ENCODE peak calls at places on chromosomes 13 and 19, in seven cellular contexts. K, L, P, O, T, W and I are unnamed samples.

GRCh38 chr19:7004313-7004931 is 16.8 kb downstream of the MBD3L2B start:
- DNase-seq in K (no peak), L (peak), P (no peak), O (peak), T (no peak), W (no peak), I (no peak)

GRCh38 chr19:49889687-49890348 is 6.9 kb downstream of the IL4I1 start:
- DNase-seq in K (peak), L (peak), P (peak), O (peak), T (peak), W (no peak), I (peak)

GRCh38 chr13:60267498-60268202 is 103.9 kb upstream of the DIAPH3 start:
- DNase-seq in K (peak), L (peak), P (no peak), O (no peak), T (no peak), W (no peak), I (no peak)

GRCh38 chr13:83286737-83287136 is 595.5 kb downstream of the SLITRK1 start:
- DNase-seq in K (peak), L (no peak), P (no peak), O (no peak), T (no peak), W (no peak), I (no peak)

GRCh38 chr19:5093297-5093858 is 124.5 kb downstream of the KDM4B start:
- DNase-seq in K (no peak), L (no peak), P (no peak), O (no peak), T (no peak), W (no peak), I (no peak)

GRCh38 chr13:111153977-111154332 is 38.8 kb downstream of the ARHGEF7 start:
- DNase-seq in K (no peak), L (no peak), P (peak), O (peak), T (no peak), W (no peak), I (no peak)

GRCh38 chr13:54016548-54016947 is 987.9 kb downstream of the OLFM4 start:
- DNase-seq in K (no peak), L (no peak), P (no peak), O (no peak), T (no peak), W (no peak), I (no peak)

GRCh38 chr13:24511019-24511823 is 1.4 kb downstream of the PARP4 start:
- DNase-seq in K (peak), L (peak), P (peak), O (peak), T (no peak), W (no peak), I (peak)

GRCh38 chr13:97211357-97211756 is 10.8 kb upstream of the MBNL2 start:
- DNase-seq in K (no peak), L (no peak), P (no peak), O (no peak), T (no peak), W (no peak), I (no peak)

GRCh38 chr13:94138831-94139230 is 340.7 kb downstream of the DCT start:
- DNase-seq in K (no peak), L (no peak), P (no peak), O (no peak), T (no peak), W (no peak), I (no peak)

GRCh38 chr19:3099347-3100145 is 5.4 kb downstream of the GNA11 start:
- DNase-seq in K (no peak), L (no peak), P (no peak), O (no peak), T (no peak), W (no peak), I (no peak)
- H3K4me3 ChIP-seq in K (no peak), L (no peak), P (no peak), O (no peak), T (peak), W (peak), I (no peak)

DNA sequence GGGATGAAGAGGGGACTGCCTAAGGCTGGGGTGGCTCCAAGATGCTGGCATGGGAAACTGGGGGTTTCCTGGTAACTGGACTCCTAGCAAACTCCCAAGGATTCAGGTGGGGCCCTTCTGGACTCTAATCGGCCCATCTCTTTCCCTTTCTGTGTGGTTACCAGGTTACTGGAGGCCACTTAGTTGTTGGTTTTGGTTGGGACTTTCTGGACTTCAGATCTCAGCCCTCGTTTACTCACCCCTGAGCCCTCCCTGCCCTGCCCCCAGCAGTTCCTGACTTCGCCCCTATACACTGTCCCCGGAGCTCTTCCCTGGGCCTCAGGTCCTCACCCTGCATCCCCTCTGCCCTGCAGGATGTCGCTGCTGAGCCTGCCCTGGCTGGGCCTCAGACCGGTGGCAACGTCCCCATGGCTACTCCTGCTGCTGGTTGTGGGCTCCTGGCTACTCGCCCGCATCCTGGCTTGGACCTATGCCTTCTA is 328 bp downstream of the CYP4F12 start:
- DNase-seq in K (no peak), L (no peak), P (no peak), O (no peak), T (no peak), W (no peak), I (no peak)
- H3K4me3 ChIP-seq in K (no peak), L (no peak), P (no peak), O (no peak), T (peak), W (no peak), I (no peak)

GRCh38 chr19:17329061-17329767 is 5.4 kb downstream of the ANO8 start:
- DNase-seq in K (no peak), L (no peak), P (no peak), O (no peak), T (no peak), W (no peak), I (no peak)
- H3K4me3 ChIP-seq in K (no peak), L (no peak), P (no peak), O (no peak), T (no peak), W (peak), I (no peak)

GRCh38 chr13:74097116-74097515 is 37.1 kb downstream of the KLF12 start:
- DNase-seq in K (no peak), L (no peak), P (no peak), O (no peak), T (no peak), W (no peak), I (no peak)
- H3K4me3 ChIP-seq in K (no peak), L (no peak), P (no peak), O (no peak), T (no peak), W (no peak), I (no peak)

DNA sequence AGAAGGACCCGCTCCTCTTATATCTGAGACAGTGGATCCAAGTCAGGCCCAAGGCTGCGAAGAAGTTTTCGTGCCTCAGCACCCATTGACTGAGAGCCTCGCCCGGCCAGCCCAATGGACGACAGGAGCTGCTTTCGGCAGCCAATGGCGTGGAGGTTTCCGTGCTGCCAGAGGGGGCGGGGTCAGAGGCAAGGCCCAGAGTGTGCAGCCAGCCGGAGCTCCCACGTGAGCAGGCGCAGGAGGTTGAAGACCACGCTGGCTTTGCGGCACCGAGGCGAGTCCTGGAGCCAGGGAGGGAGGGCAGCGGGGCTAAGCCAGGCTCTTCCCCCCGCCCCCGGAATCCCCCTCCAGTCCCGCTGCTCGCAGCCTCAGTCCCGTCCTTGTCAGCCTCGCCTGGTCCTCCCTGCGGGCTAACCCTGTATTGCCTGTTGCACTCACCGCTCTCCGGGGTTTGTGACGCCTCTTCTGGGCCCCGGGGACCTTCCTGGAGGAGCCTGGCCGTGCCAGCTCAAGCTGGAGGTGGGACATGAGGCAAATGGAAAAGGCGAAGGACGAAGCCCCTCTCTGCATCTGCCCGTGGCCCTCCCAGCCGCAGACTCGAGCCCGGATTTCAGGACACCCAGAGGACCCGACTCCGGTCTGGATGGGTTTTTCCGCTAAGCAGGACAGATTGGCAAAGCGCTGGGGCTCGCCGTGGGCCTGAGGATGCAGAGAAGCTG is 1.5 kb downstream of the IFNL4 start:
- DNase-seq in K (no peak), L (no peak), P (no peak), O (no peak), T (peak), W (no peak), I (no peak)
- H3K4me3 ChIP-seq in K (no peak), L (no peak), P (no peak), O (no peak), T (peak), W (peak), I (no peak)

GRCh38 chr13:99986751-99987150 is 5.2 kb downstream of the ZIC2 start:
- DNase-seq in K (no peak), L (no peak), P (no peak), O (no peak), T (no peak), W (no peak), I (no peak)
- H3K4me3 ChIP-seq in K (no peak), L (no peak), P (no peak), O (no peak), T (no peak), W (no peak), I (no peak)

DNA sequence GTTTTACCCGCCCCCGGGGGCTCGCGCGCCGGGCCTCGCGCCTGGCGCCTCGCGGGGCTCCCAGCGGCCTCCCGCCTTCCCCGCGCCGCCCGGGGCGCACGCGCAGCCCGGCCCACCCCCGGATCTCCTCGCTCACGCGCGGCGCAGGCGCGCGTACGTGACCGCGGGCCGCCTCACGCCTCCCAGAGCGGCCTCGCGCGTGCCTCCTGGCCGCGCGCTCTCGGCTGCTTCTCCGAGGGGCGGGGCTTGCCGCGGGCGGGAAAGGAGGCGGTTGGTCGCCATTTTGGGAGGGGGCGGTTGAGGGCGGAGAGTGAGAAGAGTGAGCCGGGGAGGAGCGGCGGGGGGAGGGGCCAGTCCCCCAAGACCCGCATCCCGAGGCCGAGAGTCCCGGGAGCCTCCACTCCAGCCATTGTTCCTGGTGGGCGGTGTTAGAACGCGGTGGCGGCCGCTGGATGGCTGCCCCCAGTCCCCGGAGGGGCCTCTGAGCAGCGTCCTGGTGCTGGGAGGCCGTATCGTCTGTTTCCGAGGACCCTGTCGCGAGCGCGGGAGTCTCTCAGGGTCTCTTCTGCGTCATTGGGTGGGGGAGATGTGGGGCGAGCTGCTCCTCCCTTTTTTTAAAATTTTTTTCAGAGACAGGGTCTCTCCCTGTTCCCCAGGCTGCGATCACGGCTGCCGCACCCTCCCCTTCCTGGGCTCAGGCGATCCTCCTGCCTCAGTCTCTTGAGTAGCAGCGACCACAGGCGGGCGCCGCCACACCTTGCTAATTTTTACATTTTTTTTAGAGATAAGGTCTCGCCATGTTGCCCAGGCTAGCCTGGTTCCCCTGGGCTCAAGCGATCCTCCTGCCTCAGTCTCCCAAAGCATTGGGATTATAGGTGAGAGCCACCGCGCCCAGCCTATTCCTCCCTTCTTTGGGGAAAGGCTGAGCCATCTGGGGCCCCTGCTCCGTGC is at the start of gene ZNF541:
- DNase-seq in K (peak), L (peak), P (peak), O (no peak), T (peak), W (peak), I (no peak)
- H3K4me3 ChIP-seq in K (peak), L (no peak), P (peak), O (peak), T (peak), W (peak), I (no peak)

GRCh38 chr19:45670670-45671453 is 2.8 kb downstream of the GIPR start:
- DNase-seq in K (peak), L (no peak), P (peak), O (peak), T (peak), W (no peak), I (peak)

GRCh38 chr19:45682117-45682516 is 9.6 kb downstream of the SNRPD2 start:
- DNase-seq in K (no peak), L (no peak), P (no peak), O (no peak), T (no peak), W (no peak), I (no peak)

GRCh38 chr19:45681391-45682015 is 10.2 kb downstream of the SNRPD2 start:
- DNase-seq in K (peak), L (peak), P (peak), O (peak), T (peak), W (peak), I (peak)

GRCh38 chr19:45677351-45678230 is 9.6 kb downstream of the GIPR start:
- DNase-seq in K (peak), L (peak), P (peak), O (peak), T (peak), W (no peak), I (peak)

GRCh38 chr19:45676851-45677263 is 8.8 kb downstream of the GIPR start:
- DNase-seq in K (no peak), L (peak), P (peak), O (no peak), T (no peak), W (no peak), I (peak)
- H3K4me3 ChIP-seq in K (peak), L (peak), P (peak), O (peak), T (peak), W (peak), I (peak)

GRCh38 chr19:18393836-18394235 is 3.6 kb downstream of the LRRC25 start:
- DNase-seq in K (no peak), L (no peak), P (no peak), O (no peak), T (no peak), W (no peak), I (peak)
- H3K4me3 ChIP-seq in K (no peak), L (no peak), P (no peak), O (no peak), T (peak), W (peak), I (no peak)

DNA sequence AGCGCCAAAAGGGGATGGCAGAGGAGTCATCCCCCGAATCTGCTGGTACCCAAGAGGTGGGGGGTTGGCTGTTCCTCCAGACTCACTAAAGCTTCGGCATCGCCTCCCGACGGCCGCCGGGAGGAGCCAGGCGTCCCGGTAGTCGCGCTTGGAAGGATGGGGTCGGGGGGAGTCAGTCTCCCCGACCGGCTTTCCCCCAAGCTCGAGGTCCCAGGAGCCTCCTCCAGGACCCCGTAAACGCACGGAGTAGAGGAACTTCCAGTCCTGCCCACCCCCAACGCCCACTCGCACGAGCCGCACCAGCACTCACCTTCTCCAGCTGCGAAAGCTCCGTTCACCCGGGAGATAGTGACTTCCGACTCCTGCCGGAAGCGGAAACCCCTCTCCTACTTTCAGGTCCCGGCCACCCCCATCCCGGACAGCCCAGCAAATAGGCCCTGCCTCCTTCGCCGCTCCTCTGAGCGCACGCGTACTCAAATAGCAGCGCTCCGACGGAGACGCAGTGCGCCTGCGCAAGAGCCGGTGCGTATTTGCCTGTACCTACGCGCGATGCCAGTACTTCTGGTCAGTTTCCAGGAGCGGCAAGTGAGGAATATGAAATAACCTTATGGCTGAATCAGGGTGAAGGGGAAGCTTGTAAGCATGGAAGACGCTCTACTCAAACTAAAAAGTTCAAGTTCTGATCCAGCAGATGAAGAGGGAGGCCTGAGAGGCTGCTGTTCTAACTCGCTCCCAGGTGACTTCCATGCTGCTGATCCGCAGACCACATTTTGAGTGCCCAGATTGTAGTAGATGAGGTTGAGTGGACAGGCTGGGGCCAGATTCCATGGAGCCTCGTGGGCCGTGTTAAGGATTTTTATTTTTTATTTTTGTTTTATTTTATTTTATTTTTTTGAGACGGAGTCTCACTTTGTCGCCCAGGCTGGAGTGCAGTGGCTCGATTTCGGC is at the start of gene ELOF1:
- DNase-seq in K (peak), L (peak), P (peak), O (peak), T (peak), W (peak), I (peak)
- H3K4me3 ChIP-seq in K (peak), L (peak), P (peak), O (peak), T (peak), W (peak), I (peak)